ENCODE peak calls at places on chromosomes 13 and 19, in eight cellular contexts. V, N, S, U, A, D, J and Q are unnamed samples.

GRCh38 chr13:50715402-50716146 is 127.9 kb downstream of the DLEU7 start:
- DNase-seq in S (no peak), D (no peak), N (peak), A (peak), V (peak), J (no peak), U (peak), Q (no peak)

GRCh38 chr13:54637377-54637776 is 1608.8 kb downstream of the OLFM4 start:
- DNase-seq in U (no peak), A (no peak), N (no peak), D (no peak), V (no peak), S (peak), J (no peak), Q (no peak)

GRCh38 chr13:106474906-106475305 is 60.6 kb downstream of the EFNB2 start:
- DNase-seq in N (no peak), A (no peak), S (no peak), D (no peak), U (no peak), J (no peak), V (no peak), Q (no peak)

GRCh38 chr19:458091-459042 is 2.5 kb downstream of the SHC2 start:
- DNase-seq in D (no peak), A (no peak), S (no peak), U (no peak), N (no peak), J (no peak), V (no peak), Q (no peak)

GRCh38 chr19:45456500-45456815 is 11.3 kb upstream of the FOSB start:
- DNase-seq in N (no peak), S (no peak), V (no peak), U (no peak), J (no peak), A (no peak), D (no peak), Q (no peak)

GRCh38 chr13:102555914-102556553 is 40.8 kb upstream of the TPP2 start:
- DNase-seq in V (no peak), S (peak), D (no peak), A (no peak), U (no peak), N (no peak), J (no peak), Q (no peak)

GRCh38 chr19:11693505-11694499 is 44.9 kb downstream of the ZNF823 start:
- DNase-seq in J (no peak), D (no peak), U (no peak), A (no peak), S (peak), N (no peak), V (no peak), Q (no peak)

GRCh38 chr13:110546933-110547332 is 14.6 kb downstream of the RAB20 start:
- DNase-seq in U (peak), D (peak), N (peak), S (peak), V (peak), J (no peak), A (peak), Q (no peak)

GRCh38 chr13:98507060-98507797 is 69.7 kb downstream of the STK24 start:
- DNase-seq in A (peak), N (peak), S (peak), J (no peak), U (peak), V (no peak), D (no peak), Q (no peak)

GRCh38 chr19:19738564-19738963 is 5.7 kb upstream of the ZNF14 start:
- DNase-seq in N (no peak), J (no peak), S (no peak), A (no peak), U (no peak), V (no peak), D (no peak), Q (no peak)

GRCh38 chr19:6425732-6426686 is 1.4 kb upstream of the KHSRP start:
- DNase-seq in S (no peak), U (no peak), A (no peak), J (no peak), V (no peak), N (no peak), D (no peak), Q (no peak)

GRCh38 chr13:28636677-28637317 is 22.1 kb upstream of the POMP start:
- DNase-seq in N (peak), D (no peak), S (peak), U (no peak), J (peak), V (no peak), A (peak), Q (no peak)

GRCh38 chr13:82655518-82655855 is 1226.8 kb downstream of the SLITRK1 start:
- DNase-seq in V (no peak), N (no peak), J (no peak), A (no peak), D (no peak), S (peak), U (no peak), Q (no peak)

GRCh38 chr13:82657471-82657870 is 1224.8 kb downstream of the SLITRK1 start:
- DNase-seq in A (no peak), J (no peak), S (no peak), D (no peak), U (no peak), V (no peak), N (no peak), Q (no peak)

GRCh38 chr13:82664183-82664582 is 1218.1 kb downstream of the SLITRK1 start:
- DNase-seq in U (no peak), A (no peak), D (no peak), S (no peak), V (no peak), J (no peak), N (no peak), Q (no peak)

DNA sequence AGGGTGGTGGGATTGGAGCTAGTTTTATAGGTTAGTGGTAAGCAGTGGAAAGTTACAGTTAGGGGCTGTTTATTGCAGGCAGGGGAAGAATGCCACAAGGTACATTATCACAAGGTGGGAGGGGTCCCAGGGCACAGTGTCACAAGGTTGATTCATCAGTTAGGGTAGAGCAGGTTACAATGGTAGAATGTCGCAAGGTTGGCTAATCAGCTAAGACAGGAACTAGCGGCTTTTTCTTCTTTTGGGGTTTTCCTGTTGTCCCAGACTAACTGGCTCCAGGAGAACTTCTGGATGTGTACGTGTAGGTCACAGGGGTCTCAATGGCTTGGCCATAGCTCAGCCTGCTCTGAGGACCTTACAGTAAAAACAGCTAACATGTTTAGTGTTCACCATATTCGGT is 1221.1 kb downstream of the SLITRK1 start:
- DNase-seq in U (no peak), J (no peak), D (no peak), S (no peak), N (no peak), V (no peak), A (no peak), Q (no peak)
- H3K27ac ChIP-seq in U (no peak), J (no peak), D (no peak), S (no peak), N (no peak), V (no peak), A (no peak), Q (no peak)

DNA sequence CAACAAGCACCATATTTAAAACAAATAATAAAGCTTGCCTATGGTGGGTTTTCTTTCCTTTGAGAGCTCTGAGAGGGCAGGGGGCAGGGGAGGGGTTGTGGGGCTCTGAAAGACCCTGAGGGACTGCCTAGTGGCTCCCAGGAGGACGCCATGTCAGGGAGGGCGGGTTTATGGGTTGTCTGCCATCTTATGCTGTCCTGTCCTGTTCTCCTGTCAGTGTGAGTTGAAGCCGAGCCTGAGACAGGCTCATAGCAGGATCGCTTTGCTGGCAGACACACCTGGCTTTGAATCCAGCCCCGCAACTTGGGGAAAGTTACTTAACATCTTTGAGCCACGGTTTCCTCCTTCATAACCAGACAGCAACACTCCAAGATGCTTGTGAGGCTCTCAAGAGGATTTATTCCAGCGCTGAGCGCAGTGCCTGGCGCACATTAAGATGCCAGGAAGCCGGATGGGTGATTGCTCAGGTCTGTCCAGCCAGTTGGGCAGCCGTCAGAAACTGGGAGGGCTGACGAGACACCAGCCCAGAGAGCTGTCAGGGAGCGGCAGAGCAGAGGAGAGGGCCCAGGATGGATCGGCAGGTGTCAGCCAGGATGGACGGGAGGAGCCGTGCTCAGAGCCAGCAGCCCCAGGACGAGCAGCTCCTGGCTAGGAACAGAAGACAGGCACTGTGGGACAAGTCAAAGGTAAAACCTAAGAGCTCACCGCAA is 36.8 kb upstream of the C1QTNF9 start:
- DNase-seq in N (no peak), U (no peak), S (peak), A (peak), J (no peak), V (no peak), D (no peak), Q (peak)
- H3K4me3 ChIP-seq in N (peak), U (peak), S (peak), A (peak), J (peak), V (peak), D (peak), Q (peak)

DNA sequence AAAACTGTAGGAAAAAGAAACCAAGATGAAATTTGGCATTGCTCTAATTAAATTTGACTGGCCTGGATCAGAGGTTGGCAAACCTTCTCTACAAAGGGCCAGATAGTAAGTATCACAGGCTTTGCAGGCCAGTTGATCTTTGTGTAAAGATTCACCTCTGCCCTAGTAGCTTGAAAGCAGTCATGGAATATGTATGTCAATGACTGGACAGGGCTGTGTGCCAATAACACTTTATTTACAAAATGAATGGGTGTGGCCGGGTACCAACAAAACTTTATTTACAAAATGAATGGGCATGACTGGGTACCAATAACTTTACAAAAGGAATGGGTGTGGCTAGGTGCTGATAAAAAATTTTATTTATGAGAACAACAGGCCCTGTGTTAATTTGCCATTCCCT is 20.0 kb downstream of the SIN3B start:
- DNase-seq in V (no peak), S (no peak), N (no peak), J (no peak), U (no peak), A (no peak), D (no peak), Q (no peak)
- H3K27ac ChIP-seq in V (no peak), S (no peak), N (no peak), J (no peak), U (no peak), A (no peak), D (no peak), Q (no peak)

DNA sequence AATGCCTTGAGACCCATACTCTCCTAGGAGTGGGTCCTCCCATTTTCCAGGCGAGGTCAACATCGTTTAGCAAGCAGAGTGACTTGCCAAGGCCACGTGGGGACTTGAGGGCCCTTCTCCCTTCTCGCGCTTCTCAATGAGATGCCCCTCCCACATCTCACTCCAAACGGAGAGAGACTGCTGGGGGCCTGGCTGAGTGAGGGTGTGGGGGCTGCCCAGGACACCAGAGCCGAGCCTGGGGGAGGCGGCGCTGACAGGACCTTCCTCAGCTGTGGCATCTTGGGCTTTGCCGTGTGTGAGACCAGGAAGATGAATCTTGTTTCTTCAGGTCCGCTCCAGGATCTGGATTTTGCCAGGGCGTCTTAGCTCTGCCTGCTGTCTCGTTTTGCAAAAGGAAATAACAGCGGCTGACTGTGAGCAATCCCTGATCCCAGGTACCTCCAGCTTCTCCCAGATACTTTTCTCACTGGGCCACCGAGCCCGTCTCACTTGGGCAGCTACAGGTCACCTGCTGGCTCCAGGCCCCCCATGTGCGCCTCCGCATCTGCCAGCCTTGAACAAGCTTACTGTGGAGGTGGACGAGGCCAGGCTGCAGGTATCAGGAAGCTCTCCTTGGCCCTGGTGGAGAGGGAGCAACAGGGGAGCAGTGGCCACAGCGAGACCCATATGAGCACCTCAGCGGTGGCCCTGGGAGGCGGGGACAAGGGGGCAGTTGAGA is 6.0 kb downstream of the COX6B2 start:
- DNase-seq in V (no peak), A (peak), D (no peak), N (no peak), J (no peak), S (no peak), U (no peak), Q (no peak)
- H3K4me3 ChIP-seq in V (no peak), A (no peak), D (no peak), N (no peak), J (no peak), S (no peak), U (no peak), Q (no peak)

DNA sequence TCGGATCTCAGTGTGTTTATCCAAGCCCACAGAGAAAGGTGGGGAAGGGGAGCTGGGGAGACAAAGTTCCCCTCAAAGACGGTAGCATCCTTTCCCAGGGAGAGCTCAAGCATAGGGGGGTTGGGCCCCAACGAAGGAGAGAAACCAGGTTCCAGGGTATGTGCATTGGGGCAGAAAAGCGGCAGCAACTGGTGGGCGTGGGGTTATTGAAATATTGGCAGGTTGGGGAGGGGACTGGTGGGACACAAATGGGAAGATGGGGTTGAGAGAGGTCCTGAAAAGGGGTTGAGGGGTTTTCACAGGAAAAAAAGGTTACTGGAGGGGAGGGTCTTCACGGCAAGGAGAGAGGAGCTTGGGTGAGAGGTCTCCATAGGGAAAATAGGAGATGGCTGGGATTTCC is 1.0 kb downstream of the ASF1B start:
- DNase-seq in U (no peak), V (no peak), N (no peak), A (no peak), J (no peak), D (no peak), S (no peak), Q (no peak)
- H3K27ac ChIP-seq in U (no peak), V (no peak), N (no peak), A (no peak), J (no peak), D (no peak), S (no peak), Q (no peak)

DNA sequence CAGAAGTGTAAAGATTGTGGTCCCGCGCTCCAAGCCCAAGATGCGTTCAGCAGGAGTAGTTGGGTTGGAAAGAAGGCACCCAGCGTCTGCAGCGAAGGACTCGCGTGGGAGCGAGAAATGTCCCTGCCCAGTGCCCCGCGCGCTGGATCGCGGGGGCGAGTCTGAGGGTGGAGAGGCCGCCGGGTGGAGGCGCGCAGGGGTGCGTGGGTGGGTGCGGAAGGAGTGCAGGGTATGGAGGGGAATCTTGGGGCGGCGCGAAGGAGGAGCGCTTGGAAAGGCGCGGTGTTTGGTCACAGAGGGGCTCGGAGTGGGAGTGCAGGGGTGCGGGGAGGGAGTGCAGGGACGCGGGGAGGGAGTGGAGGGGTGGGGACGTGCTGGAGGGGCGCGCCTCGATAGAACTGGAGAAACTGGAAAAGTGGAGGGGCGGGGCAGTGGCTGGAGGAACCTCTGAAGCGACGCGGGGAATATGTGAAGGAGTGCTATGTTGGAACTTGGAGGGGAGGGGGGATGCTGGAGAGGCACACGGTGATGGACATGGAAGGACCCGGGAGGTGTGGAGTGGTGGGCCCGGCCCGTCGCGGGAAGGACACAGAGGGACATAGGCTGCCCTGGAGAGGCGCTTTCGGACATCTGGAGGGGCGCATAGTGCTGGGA is 21.1 kb upstream of the SGCG start:
- DNase-seq in U (no peak), A (no peak), J (no peak), D (no peak), N (no peak), V (no peak), S (no peak), Q (no peak)
- H3K4me3 ChIP-seq in U (peak), A (peak), J (no peak), D (no peak), N (peak), V (peak), S (peak), Q (peak)

GRCh38 chr19:52099497-52100138 is 4.1 kb upstream of the ZNF841 start:
- DNase-seq in U (no peak), V (no peak), D (no peak), J (no peak), S (no peak), A (no peak), N (no peak), Q (no peak)
- H3K27ac ChIP-seq in U (no peak), V (no peak), D (no peak), J (no peak), S (no peak), A (no peak), N (no peak), Q (no peak)

DNA sequence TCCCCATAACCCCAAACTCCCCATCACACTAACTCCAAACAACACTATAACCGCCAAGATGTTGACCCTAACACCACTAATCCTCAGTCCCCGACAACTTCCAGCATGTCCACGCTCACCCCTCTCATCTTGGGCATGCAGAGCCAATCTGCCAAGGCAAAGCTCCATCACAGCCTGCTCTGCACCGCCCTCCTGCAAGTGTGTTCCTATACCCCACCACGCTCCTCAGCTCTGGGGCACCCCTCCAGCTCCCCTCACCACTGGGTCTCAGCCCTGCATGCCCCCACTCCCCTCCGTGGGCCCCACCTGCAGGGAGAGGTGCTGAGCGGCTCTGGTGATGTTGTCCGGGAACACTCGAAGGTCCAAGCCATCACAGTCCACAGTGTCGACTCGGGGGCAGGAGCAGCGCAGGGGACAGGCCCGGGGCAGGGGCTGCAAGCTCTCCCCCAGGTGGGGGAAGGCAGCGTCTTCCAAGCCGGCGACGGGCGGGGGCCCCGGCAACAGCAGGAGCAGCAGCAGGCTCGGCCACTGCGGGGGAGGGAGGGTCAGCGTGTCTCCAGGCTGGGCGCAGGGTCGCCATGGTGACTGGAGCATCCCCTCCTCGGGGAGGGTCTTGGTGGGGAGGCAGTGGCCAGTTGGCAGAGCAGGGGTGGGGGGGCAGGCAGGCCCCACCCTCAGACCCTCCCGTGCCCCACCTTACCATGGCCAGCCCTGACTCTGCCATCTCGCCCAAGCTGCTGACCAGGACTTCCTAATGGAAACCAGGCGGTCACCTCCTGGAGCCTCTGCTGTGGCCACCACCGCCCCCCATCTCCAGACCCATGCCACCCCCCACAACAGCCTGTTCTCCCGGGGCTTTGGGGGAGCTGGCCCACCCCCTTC is 497 bp downstream of the PODNL1 start:
- DNase-seq in A (no peak), N (no peak), V (no peak), U (no peak), S (peak), D (no peak), J (no peak), Q (no peak)
- H3K4me3 ChIP-seq in A (peak), N (peak), V (peak), U (peak), S (peak), D (peak), J (no peak), Q (peak)

GRCh38 chr19:31261019-31261595 is 88.1 kb downstream of the TSHZ3 start:
- DNase-seq in A (no peak), J (no peak), U (no peak), V (no peak), D (no peak), S (no peak), N (no peak), Q (no peak)
- H3K27ac ChIP-seq in A (no peak), J (no peak), U (peak), V (no peak), D (no peak), S (no peak), N (no peak), Q (peak)

GRCh38 chr19:57559008-57559403 is 657 bp downstream of the ZNF550 start:
- DNase-seq in D (no peak), J (peak), U (no peak), A (peak), S (peak), N (peak), V (no peak), Q (no peak)
- H3K4me3 ChIP-seq in D (peak), J (peak), U (peak), A (peak), S (peak), N (peak), V (peak), Q (peak)